ENCODE peak calls at places on chromosomes 12 and 14, in eight cellular contexts. V is cardiac fibroblast, F is putamen, N is T-helper 2 cell, R is upper lobe of right lung, P is cardiac septum, J is mesothelial cell of epicardium, I is AG08395. W is an unnamed sample.

GRCh38 chr12:55829967-55830600 is 697 bp upstream of the DNAJC14 start:
- DNase-seq in N (peak), J (no peak), R (peak), F (peak), P (no peak), V (no peak), I (no peak), W (no peak)

GRCh38 chr12:121214855-121215745 is 5.2 kb downstream of the P2RX4 start:
- DNase-seq in J (no peak), F (no peak), P (no peak), I (peak), R (no peak), V (peak), N (peak), W (peak)

GRCh38 chr12:57759360-57759980 is 4.6 kb downstream of the MARCHF9 start:
- DNase-seq in I (no peak), R (no peak), J (no peak), F (no peak), V (no peak), N (peak), P (no peak), W (no peak)

GRCh38 chr12:89731614-89732013 is 23.0 kb upstream of the ATP2B1 start:
- DNase-seq in R (no peak), V (peak), J (no peak), N (no peak), I (peak), P (no peak), F (no peak), W (peak)

GRCh38 chr12:113479578-113480335 is 8.1 kb upstream of the LHX5 start:
- DNase-seq in R (peak), J (peak), P (no peak), I (peak), V (peak), N (no peak), F (no peak), W (no peak)

GRCh38 chr12:44558340-44559100 is 317.6 kb downstream of the NELL2 start:
- DNase-seq in P (no peak), F (no peak), N (no peak), J (no peak), V (no peak), I (no peak), R (no peak), W (no peak)

GRCh38 chr14:54935958-54936357 is 33.3 kb upstream of the GCH1 start:
- DNase-seq in N (no peak), P (no peak), I (no peak), V (peak), J (no peak), F (no peak), R (no peak), W (no peak)

GRCh38 chr12:107435072-107435471 is 250.5 kb upstream of the PWP1 start:
- DNase-seq in V (no peak), R (no peak), P (no peak), I (no peak), J (no peak), F (no peak), N (no peak), W (no peak)

GRCh38 chr12:32110942-32111341 is 4.3 kb downstream of the BICD1 start:
- DNase-seq in J (no peak), F (no peak), R (no peak), V (no peak), N (no peak), I (no peak), P (no peak), W (no peak)

GRCh38 chr12:54352891-54353874 is 11.1 kb downstream of the GPR84 start:
- DNase-seq in J (no peak), V (peak), P (no peak), N (no peak), R (no peak), I (peak), F (no peak), W (no peak)

GRCh38 chr14:59343585-59343984 is 121.6 kb downstream of the GPR135 start:
- DNase-seq in I (no peak), J (no peak), N (no peak), R (no peak), V (no peak), F (no peak), P (peak), W (no peak)

GRCh38 chr12:122753213-122753571 is 568 bp downstream of the DENR start:
- DNase-seq in P (no peak), I (peak), V (no peak), N (no peak), J (no peak), R (no peak), F (no peak), W (no peak)

GRCh38 chr14:53060046-53060445 is 93.1 kb downstream of the DDHD1 start:
- DNase-seq in P (no peak), R (no peak), J (no peak), F (no peak), V (peak), I (no peak), N (no peak), W (no peak)

GRCh38 chr14:31270196-31270772 is 62.7 kb upstream of the HECTD1 start:
- DNase-seq in N (peak), V (peak), P (no peak), F (no peak), I (no peak), J (no peak), R (peak), W (no peak)

GRCh38 chr14:99575043-99576023 is 28.7 kb downstream of the CCDC85C start:
- DNase-seq in F (no peak), I (no peak), V (no peak), P (peak), N (no peak), R (peak), J (no peak), W (no peak)

GRCh38 chr14:68663385-68664076 is 129.3 kb downstream of the ZFP36L1 start:
- DNase-seq in V (peak), R (no peak), I (no peak), P (no peak), J (no peak), F (no peak), N (peak), W (no peak)

GRCh38 chr14:93655078-93655750 is 133.1 kb downstream of the PRIMA1 start:
- DNase-seq in I (peak), P (no peak), V (peak), J (no peak), F (peak), R (no peak), N (peak), W (no peak)

GRCh38 chr12:6070472-6071257 is 53.8 kb downstream of the VWF start:
- DNase-seq in N (no peak), R (no peak), I (no peak), P (no peak), F (no peak), V (no peak), J (no peak), W (no peak)

GRCh38 chr12:102388469-102388868 is 91.9 kb downstream of the IGF1 start:
- DNase-seq in I (no peak), P (no peak), R (no peak), N (no peak), F (no peak), J (no peak), V (no peak), W (no peak)

GRCh38 chr12:117551698-117552097 is 190.3 kb upstream of the NOS1 start:
- DNase-seq in N (no peak), I (no peak), R (no peak), P (no peak), V (no peak), F (no peak), J (no peak), W (no peak)

GRCh38 chr14:90850487-90850886 is 34.3 kb upstream of the TTC7B start:
- DNase-seq in R (no peak), I (no peak), J (no peak), V (peak), N (no peak), P (no peak), F (no peak), W (no peak)

GRCh38 chr14:89641495-89642162 is 224.6 kb upstream of the FOXN3 start:
- DNase-seq in V (no peak), I (no peak), P (no peak), J (no peak), R (no peak), N (peak), F (no peak), W (no peak)

GRCh38 chr12:70305794-70306193 is 60.3 kb upstream of the KCNMB4 start:
- DNase-seq in R (no peak), V (peak), J (no peak), N (no peak), I (no peak), F (no peak), P (no peak), W (no peak)

GRCh38 chr14:31414190-31414833 is 6.0 kb downstream of the HEATR5A start:
- DNase-seq in N (no peak), I (no peak), P (no peak), F (no peak), R (no peak), J (no peak), V (peak), W (no peak)

GRCh38 chr12:2052861-2053674 is at the start of gene CACNA1C:
- DNase-seq in R (no peak), J (peak), P (no peak), F (peak), N (peak), I (peak), V (peak), W (no peak)

GRCh38 chr12:21725731-21726130 is 48.8 kb downstream of the KCNJ8 start:
- DNase-seq in V (no peak), R (no peak), J (no peak), F (no peak), N (no peak), I (no peak), P (no peak), W (no peak)

GRCh38 chr12:125056306-125056705 is 8.9 kb upstream of the AACS start:
- DNase-seq in I (no peak), R (no peak), J (no peak), P (no peak), V (no peak), F (no peak), N (no peak), W (no peak)